ENCODE peak calls at places on chromosomes 12 and 14, in seven cellular contexts. R is IMR-90; G is CD8-positive, alpha-beta T cell; T is right lobe of liver; W is endodermal cell; X is pancreas; K is left ventricle myocardium inferior. O is an unnamed sample. For H3K36me3 and H3K9me3, the result is how much of the 10 kb centered on the place peaks cover.

GRCh38 chr14:66351310-66351709 is 134.9 kb upstream of the CCDC196 start:
- DNase-seq in X (no peak), T (no peak), K (no peak), R (no peak), G (no peak), W (no peak), O (no peak)

GRCh38 chr12:108629156-108629555 is 4.5 kb downstream of the SELPLG start:
- DNase-seq in T (no peak), G (no peak), W (no peak), K (no peak), X (no peak), R (no peak), O (no peak)

GRCh38 chr12:96075560-96075959 is 40.2 kb upstream of the LTA4H start:
- DNase-seq in R (no peak), T (no peak), G (no peak), W (no peak), X (no peak), K (no peak), O (no peak)

GRCh38 chr12:124557518-124558223 is 9.7 kb downstream of the NCOR2 start:
- DNase-seq in R (no peak), G (no peak), T (no peak), X (peak), K (no peak), W (peak), O (no peak)

GRCh38 chr12:66279127-66279712 is 23.1 kb upstream of the HELB start:
- DNase-seq in W (peak), X (no peak), G (peak), T (no peak), K (no peak), R (peak), O (peak)

GRCh38 chr12:80269953-80270552 is 170.7 kb downstream of the OTOGL start:
- DNase-seq in R (peak), X (no peak), T (no peak), W (peak), G (no peak), K (no peak), O (no peak)

GRCh38 chr14:81269100-81269978 is 48.6 kb upstream of the GTF2A1 start:
- DNase-seq in K (no peak), R (peak), W (peak), G (no peak), T (no peak), X (no peak), O (no peak)

GRCh38 chr14:99231850-99232401 is 40.1 kb downstream of the BCL11B start:
- DNase-seq in W (peak), T (no peak), R (no peak), G (no peak), X (peak), K (no peak), O (no peak)

GRCh38 chr14:24322672-24323071 is 11.4 kb downstream of the LTB4R start:
- DNase-seq in W (no peak), G (no peak), K (no peak), T (no peak), R (no peak), X (no peak), O (no peak)

GRCh38 chr12:121400332-121401139 is 618 bp downstream of the RNF34 start:
- DNase-seq in R (peak), T (no peak), G (peak), X (peak), K (peak), W (peak), O (peak)

GRCh38 chr12:52362118-52362726 is 5.1 kb downstream of the KRT85 start:
- DNase-seq in R (no peak), K (no peak), G (no peak), T (no peak), W (peak), X (no peak), O (no peak)

GRCh38 chr14:104109731-104110361 is 24.3 kb downstream of the ASPG start:
- DNase-seq in G (no peak), R (no peak), K (peak), X (peak), W (peak), T (peak), O (no peak)

GRCh38 chr14:42731480-42731879 is 1124.8 kb downstream of the LRFN5 start:
- DNase-seq in X (no peak), G (no peak), W (no peak), R (no peak), T (no peak), K (no peak), O (no peak)

GRCh38 chr14:99035268-99035667 is 236.7 kb downstream of the BCL11B start:
- DNase-seq in X (no peak), K (peak), R (no peak), W (no peak), T (no peak), G (no peak), O (peak)

GRCh38 chr12:124917135-124917840 is 2.8 kb upstream of the UBC start:
- DNase-seq in T (peak), K (peak), W (peak), X (peak), R (peak), G (peak), O (peak)

GRCh38 chr14:103641181-103641580 is 12.2 kb downstream of the KLC1 start:
- DNase-seq in G (no peak), K (no peak), W (no peak), R (peak), X (no peak), T (no peak), O (no peak)

GRCh38 chr14:68682166-68683103 is 110.4 kb downstream of the ZFP36L1 start:
- DNase-seq in X (no peak), R (peak), K (no peak), T (no peak), W (no peak), G (no peak), O (peak)

GRCh38 chr14:84975503-84975902 is 554.4 kb upstream of the FLRT2 start:
- DNase-seq in G (no peak), T (no peak), X (no peak), W (no peak), K (no peak), R (no peak), O (no peak)

GRCh38 chr14:72714871-72715214 is 179.1 kb downstream of the DPF3 start:
- DNase-seq in W (no peak), T (no peak), R (no peak), G (no peak), K (peak), X (no peak), O (no peak)

GRCh38 chr12:96395236-96395635 is 5.0 kb downstream of the CDK17 start:
- DNase-seq in T (no peak), X (no peak), G (no peak), K (no peak), R (no peak), W (no peak), O (no peak)

GRCh38 chr14:101630056-101630960 is 69.0 kb downstream of the DIO3 start:
- DNase-seq in W (no peak), T (no peak), K (no peak), R (no peak), G (no peak), X (peak), O (no peak)

GRCh38 chr12:10753066-10753465 is 29.9 kb upstream of the YBX3 start:
- DNase-seq in X (no peak), G (no peak), R (peak), K (no peak), T (no peak), W (no peak), O (peak)

GRCh38 chr14:54338696-54339317 is 58.0 kb upstream of the CDKN3 start:
- DNase-seq in G (no peak), K (no peak), X (no peak), R (peak), T (no peak), W (peak), O (peak)

GRCh38 chr12:54472494-54473262 is 724 bp downstream of the GTSF1 start:
- DNase-seq in R (no peak), K (no peak), G (no peak), T (no peak), W (no peak), X (no peak), O (no peak)

GRCh38 chr12:68451261-68452091 is 119.3 kb upstream of the MDM1 start:
- DNase-seq in G (no peak), W (no peak), R (peak), K (peak), X (no peak), T (no peak), O (peak)

GRCh38 chr12:124027753-124028559 is 54.9 kb downstream of the ZNF664 start:
- DNase-seq in X (no peak), T (no peak), W (no peak), R (no peak), K (peak), G (no peak), O (no peak)

GRCh38 chr14:101199028-101199770 is 295.7 kb upstream of the RTL1 start:
- DNase-seq in K (no peak), W (peak), T (no peak), R (no peak), X (no peak), G (no peak), O (no peak)

GRCh38 chr12:44184499-44185206 is 348.8 kb downstream of the TMEM117 start:
- DNase-seq in W (no peak), T (no peak), X (no peak), R (no peak), K (no peak), G (no peak), O (no peak)

GRCh38 chr12:98594050-98594853 is 766 bp downstream of the SLC25A3 start:
- DNase-seq in R (no peak), G (no peak), T (peak), K (peak), W (peak), X (peak), O (peak)

GRCh38 chr14:93105362-93105761 is 10.4 kb downstream of the ITPK1 start:
- DNase-seq in T (peak), K (peak), R (peak), X (no peak), W (no peak), G (no peak), O (peak)

DNA sequence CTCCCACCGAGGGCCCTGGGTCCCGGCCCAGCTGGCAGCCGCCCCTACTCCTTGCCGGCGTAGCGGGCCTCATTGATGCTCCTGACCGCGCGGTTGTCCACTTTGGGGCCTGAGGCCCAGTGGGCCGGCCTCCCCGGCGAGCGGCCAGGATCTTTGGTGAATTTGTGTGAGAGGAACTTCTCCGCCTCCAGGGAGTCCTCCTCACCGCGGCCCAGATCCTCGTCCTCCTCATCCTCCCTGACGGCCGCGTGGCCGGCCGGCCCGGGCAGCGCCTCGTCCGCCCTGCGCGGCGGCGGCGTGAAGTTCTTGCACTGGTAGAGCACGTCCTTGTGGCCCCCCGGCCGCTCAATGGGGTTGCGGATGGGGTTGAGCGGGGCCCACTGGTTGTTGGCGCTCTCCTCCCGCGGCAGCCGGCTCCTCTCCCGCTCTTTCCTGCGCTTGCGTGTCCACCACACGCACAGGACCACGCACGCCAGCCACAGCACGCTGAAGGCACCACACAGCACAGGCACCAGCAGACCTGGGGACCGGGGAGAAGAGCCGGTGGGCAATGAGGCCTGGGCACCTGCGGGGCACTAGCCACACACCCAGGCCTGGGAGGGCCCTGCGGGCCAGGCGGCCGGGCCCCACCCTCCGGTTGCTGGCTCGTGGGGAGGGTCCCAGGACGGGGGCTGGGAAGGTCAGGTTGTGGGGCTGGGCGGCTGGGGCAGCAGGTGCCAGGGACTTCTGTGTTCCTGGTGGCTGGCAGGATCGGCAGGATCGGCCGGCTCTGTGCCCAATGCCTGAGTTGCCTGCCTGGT is 25.7 kb downstream of the JAG2 start:
- DNase-seq in G (no peak), X (peak), W (peak), K (no peak), T (peak), R (no peak), O (no peak)
- H3K36me3 ChIP-seq in G (under half), X (under half), W (under half), K (half or more), T (under half), R (under half), O (under half)

GRCh38 chr14:90511795-90512331 is 115.0 kb downstream of the CALM1 start:
- DNase-seq in K (no peak), W (no peak), R (no peak), X (no peak), G (no peak), T (no peak), O (no peak)

GRCh38 chr14:90512332-90512951 is 115.6 kb downstream of the CALM1 start:
- DNase-seq in G (no peak), R (no peak), W (no peak), T (no peak), K (no peak), X (no peak), O (no peak)

GRCh38 chr14:90513151-90514014 is 116.6 kb downstream of the CALM1 start:
- DNase-seq in K (peak), R (peak), W (peak), G (no peak), X (peak), T (no peak), O (no peak)

GRCh38 chr14:90514566-90514965 is 117.7 kb downstream of the CALM1 start:
- DNase-seq in W (no peak), T (no peak), K (no peak), X (no peak), R (no peak), G (no peak), O (no peak)

DNA sequence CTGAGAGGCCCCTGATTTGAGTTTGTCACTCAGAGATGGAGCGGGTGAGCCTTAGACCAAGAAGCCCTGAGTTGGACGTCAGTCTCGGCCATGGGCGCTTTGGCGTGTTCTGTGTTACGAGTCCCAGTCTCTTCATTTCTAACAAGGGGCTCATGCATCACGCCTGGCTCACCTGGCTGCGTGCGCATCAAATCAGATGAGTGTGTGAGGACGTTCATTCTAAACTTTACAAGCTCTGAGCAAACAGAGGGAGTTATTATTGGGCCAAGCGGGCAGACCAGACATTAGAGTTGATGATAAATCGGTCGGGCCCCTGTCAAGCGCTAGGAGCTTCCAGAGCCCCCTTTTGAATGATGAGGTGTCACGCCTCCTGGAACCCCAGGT is 117.2 kb downstream of the CALM1 start:
- DNase-seq in W (no peak), K (no peak), T (no peak), G (no peak), R (no peak), X (no peak), O (no peak)
- H3K9me3 ChIP-seq in W (under half), K (under half), T (under half), G (under half), R (under half), X (under half), O (under half)

GRCh38 chr12:109915171-109916040 is 15.3 kb downstream of the TCHP start:
- DNase-seq in K (no peak), R (no peak), T (no peak), W (no peak), G (no peak), X (peak), O (no peak)

GRCh38 chr12:109916045-109916444 is 16.0 kb downstream of the TCHP start:
- DNase-seq in R (no peak), T (no peak), X (peak), K (no peak), W (no peak), G (no peak), O (no peak)

GRCh38 chr12:109910969-109911348 is 10.9 kb downstream of the TCHP start:
- DNase-seq in R (peak), X (peak), K (no peak), G (no peak), T (peak), W (peak), O (peak)

GRCh38 chr12:109912790-109913189 is 12.7 kb downstream of the TCHP start:
- DNase-seq in G (no peak), W (no peak), K (no peak), R (no peak), T (no peak), X (peak), O (no peak)

GRCh38 chr12:109914461-109914860 is 14.4 kb downstream of the TCHP start:
- DNase-seq in W (no peak), G (no peak), R (no peak), T (no peak), X (peak), K (no peak), O (no peak)
- H3K36me3 ChIP-seq in W (half or more), G (under half), R (half or more), T (under half), X (under half), K (half or more), O (under half)

GRCh38 chr12:133130808-133131128 is 341 bp downstream of the ZNF10 start:
- DNase-seq in T (peak), R (no peak), K (peak), W (no peak), X (peak), G (peak), O (peak)

GRCh38 chr12:133130038-133130807 is at the start of the genes ZNF10 and ZNF891:
- DNase-seq in T (peak), G (peak), K (peak), X (peak), R (peak), W (peak), O (peak)

DNA sequence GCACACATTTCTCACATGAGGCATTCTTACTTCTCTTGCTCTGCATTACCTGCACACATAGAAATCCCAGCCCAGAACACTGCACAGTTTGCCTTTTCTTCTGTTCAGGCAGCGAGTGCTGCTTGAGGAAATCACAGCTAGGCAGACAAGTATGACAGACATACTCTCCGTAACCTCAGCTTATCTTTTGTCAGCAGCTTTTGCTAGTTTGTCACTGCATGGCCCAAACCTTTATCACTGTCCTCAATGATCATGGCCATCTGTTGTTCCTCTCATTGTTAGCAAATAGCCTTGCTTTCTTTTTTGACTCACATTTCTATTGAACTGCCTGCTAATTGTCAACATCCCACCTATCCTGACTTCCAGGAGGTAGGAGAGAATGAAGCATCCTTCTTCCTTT is 5.3 kb downstream of the ZNF10 start:
- DNase-seq in G (no peak), K (no peak), W (no peak), R (no peak), T (no peak), X (no peak), O (no peak)
- H3K9me3 ChIP-seq in G (under half), K (half or more), W (half or more), R (under half), T (under half), X (under half), O (under half)

GRCh38 chr12:6833189-6833890 is 5.1 kb downstream of the P3H3 start:
- DNase-seq in W (no peak), X (peak), R (peak), T (no peak), G (no peak), K (no peak), O (no peak)
- H3K36me3 ChIP-seq in W (half or more), X (under half), R (half or more), T (under half), G (under half), K (under half), O (under half)

GRCh38 chr12:37546901-37547475 is 769.6 kb upstream of the ALG10B start:
- DNase-seq in G (no peak), W (no peak), R (no peak), X (no peak), T (no peak), K (no peak), O (no peak)
- H3K9me3 ChIP-seq in G (under half), W (under half), R (under half), X (under half), T (under half), K (under half), O (under half)

DNA sequence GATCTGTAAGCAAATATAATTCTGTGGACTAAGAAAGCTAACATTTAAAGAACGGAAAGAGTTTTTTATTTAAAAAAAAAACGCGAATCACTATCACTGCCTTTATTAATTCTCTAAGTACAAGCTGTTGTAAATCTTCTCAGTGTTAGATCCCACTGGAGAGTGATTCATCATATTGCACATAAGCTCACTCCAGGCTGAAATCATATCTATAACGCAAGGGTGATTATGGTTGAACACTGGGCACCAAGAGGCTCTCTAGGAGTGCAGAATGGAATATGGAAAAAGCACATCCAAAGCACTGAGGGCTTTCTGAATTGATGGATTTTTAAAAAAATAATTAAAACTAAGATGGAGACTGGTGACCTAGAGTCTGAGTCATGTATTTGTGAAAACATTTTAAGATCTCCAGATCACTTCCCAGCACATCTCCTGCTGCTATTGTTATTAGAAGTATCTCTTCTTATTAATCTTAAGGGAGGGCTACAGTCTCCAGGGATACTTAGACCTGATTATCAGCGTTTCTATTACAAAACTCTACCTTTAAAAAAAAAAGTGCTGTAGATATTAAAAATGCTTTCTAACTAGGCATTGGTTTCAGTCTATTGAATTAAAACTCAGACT is 1106.8 kb downstream of the AACS start:
- DNase-seq in K (no peak), W (no peak), X (no peak), T (no peak), R (no peak), G (no peak), O (no peak)
- H3K36me3 ChIP-seq in K (under half), W (under half), X (under half), T (under half), R (under half), G (under half), O (under half)

GRCh38 chr12:133181238-133181959 is at the start of gene ZNF268:
- DNase-seq in W (peak), K (peak), R (peak), G (peak), X (peak), T (peak), O (peak)
- H3K9me3 ChIP-seq in W (half or more), K (half or more), R (under half), G (under half), X (under half), T (under half), O (under half)

GRCh38 chr12:122845041-122845864 is 10.0 kb downstream of the HIP1R start:
- DNase-seq in X (peak), K (no peak), R (no peak), T (no peak), G (no peak), W (peak), O (no peak)
- H3K36me3 ChIP-seq in X (under half), K (under half), R (under half), T (under half), G (under half), W (under half), O (under half)